ENCODE peak calls at places on chromosome 2, in ten cellular contexts. J is HCT116; Y is left ventricle myocardium inferior; R is PC-9; L is neural progenitor cell; Z is CD4-positive, CD25-positive, alpha-beta regulatory T cell; P is CD8-positive, alpha-beta T cell; Q is tibial artery; B is prostate gland; M is psoas muscle. F is an unnamed sample.

GRCh38 chr2:163469561-163469962 is 266.2 kb downstream of the FIGN start:
- DNase-seq in J (no peak), Y (no peak), R (no peak), L (no peak), Z (no peak), P (no peak), Q (peak; percentile 44), B (no peak), M (no peak), F (no peak)

GRCh38 chr2:174117951-174118930 is 130.1 kb downstream of the OLA1 start:
- DNase-seq in J (peak; percentile 65), Y (no peak), R (peak; percentile 41), L (no peak), Z (no peak), P (no peak), Q (no peak), B (no peak), M (no peak), F (no peak)

GRCh38 chr2:47602996-47603395 is 179.9 kb upstream of the MSH6 start:
- DNase-seq in J (no peak), Y (no peak), R (no peak), L (no peak), Z (no peak), P (no peak), Q (no peak), B (no peak), M (no peak), F (no peak)

GRCh38 chr2:58131191-58132011 is 84.8 kb downstream of the VRK2 start:
- DNase-seq in J (no peak), Y (no peak), R (no peak), L (no peak), Z (no peak), P (no peak), Q (peak; percentile 28), B (no peak), M (peak; percentile 40), F (no peak)

GRCh38 chr2:119253114-119253702 is 29.6 kb downstream of the STEAP3 start:
- DNase-seq in J (peak; percentile 10), Y (no peak), R (no peak), L (no peak), Z (peak; percentile 1), P (no peak), Q (no peak), B (no peak), M (no peak), F (no peak)

GRCh38 chr2:226742346-226742745 is 57.3 kb downstream of the IRS1 start:
- DNase-seq in J (no peak), Y (peak; percentile 37), R (no peak), L (peak; percentile 28), Z (no peak), P (no peak), Q (peak; percentile 62), B (peak; percentile 47), M (peak; percentile 69), F (no peak)

GRCh38 chr2:62216616-62217015 is 20.7 kb downstream of the B3GNT2 start:
- DNase-seq in J (no peak), Y (no peak), R (no peak), L (no peak), Z (no peak), P (no peak), Q (peak; percentile 52), B (no peak), M (no peak), F (no peak)

GRCh38 chr2:64524604-64525322 is 635 bp downstream of the AFTPH start:
- DNase-seq in J (no peak), Y (no peak), R (no peak), L (peak; percentile 78), Z (peak; percentile 49), P (peak; percentile 42), Q (peak; percentile 34), B (peak; percentile 22), M (no peak), F (peak; percentile 6)

GRCh38 chr2:69143726-69144360 is 130.9 kb downstream of the ANTXR1 start:
- DNase-seq in J (no peak), Y (no peak), R (peak; percentile 66), L (no peak), Z (no peak), P (no peak), Q (no peak), B (no peak), M (no peak), F (no peak)

GRCh38 chr2:46047280-46047679 is 249.9 kb upstream of the EPAS1 start:
- DNase-seq in J (no peak), Y (no peak), R (no peak), L (no peak), Z (no peak), P (no peak), Q (no peak), B (no peak), M (no peak), F (no peak)

GRCh38 chr2:123596649-123597048 is 428.4 kb upstream of the CNTNAP5 start:
- DNase-seq in J (no peak), Y (no peak), R (no peak), L (no peak), Z (no peak), P (no peak), Q (no peak), B (no peak), M (no peak), F (no peak)

GRCh38 chr2:45946023-45946422 is 294.5 kb downstream of the PRKCE start:
- DNase-seq in J (peak; percentile 77), Y (no peak), R (peak; percentile 89), L (no peak), Z (no peak), P (no peak), Q (no peak), B (no peak), M (no peak), F (no peak)

GRCh38 chr2:28713582-28714292 is 37.9 kb upstream of the PPP1CB start:
- DNase-seq in J (no peak), Y (no peak), R (no peak), L (no peak), Z (no peak), P (no peak), Q (no peak), B (no peak), M (no peak), F (no peak)

GRCh38 chr2:218028189-218028495 is 25.3 kb upstream of the TNS1 start:
- DNase-seq in J (no peak), Y (peak; percentile 8), R (no peak), L (no peak), Z (no peak), P (no peak), Q (no peak), B (no peak), M (no peak), F (no peak)

GRCh38 chr2:95343429-95344207 is 46.5 kb downstream of the KCNIP3 start:
- DNase-seq in J (no peak), Y (peak; percentile 8), R (no peak), L (no peak), Z (no peak), P (no peak), Q (peak; percentile 16), B (no peak), M (no peak), F (no peak)

GRCh38 chr2:95344208-95344570 is 47.0 kb downstream of the KCNIP3 start:
- DNase-seq in J (no peak), Y (no peak), R (no peak), L (no peak), Z (no peak), P (no peak), Q (peak; percentile 16), B (no peak), M (peak; percentile 32), F (no peak)

GRCh38 chr2:95345415-95346235 is 48.5 kb downstream of the KCNIP3 start:
- DNase-seq in J (peak; percentile 60), Y (peak; percentile 89), R (peak; percentile 85), L (peak; percentile 89), Z (peak; percentile 48), P (no peak), Q (peak; percentile 82), B (peak; percentile 77), M (peak; percentile 90), F (peak; percentile 9)

GRCh38 chr2:95345066-95345414 is 47.9 kb downstream of the KCNIP3 start:
- DNase-seq in J (no peak), Y (no peak), R (no peak), L (no peak), Z (no peak), P (no peak), Q (peak; percentile 18), B (no peak), M (no peak), F (no peak)

GRCh38 chr2:95344656-95345055 is 47.5 kb downstream of the KCNIP3 start:
- DNase-seq in J (no peak), Y (no peak), R (no peak), L (no peak), Z (no peak), P (no peak), Q (peak; percentile 15), B (no peak), M (no peak), F (no peak)
- H3K4me1 ChIP-seq in J (peaks cover 26% of the 10 kb centered on the region), Y (peaks cover 30% of the 10 kb centered on the region), R (peaks cover 5% of the 10 kb centered on the region), L (no peaks in the 10 kb centered on the region), Z (peaks cover 13% of the 10 kb centered on the region), P (peaks cover 6% of the 10 kb centered on the region), Q (peaks cover 13% of the 10 kb centered on the region), B (peaks cover 2% of the 10 kb centered on the region), M (peaks cover 6% of the 10 kb centered on the region), F (peaks cover 4% of the 10 kb centered on the region)

GRCh38 chr2:31675485-31675901 is 94.8 kb upstream of the SRD5A2 start:
- DNase-seq in J (peak; percentile 15), Y (no peak), R (peak; percentile 6), L (peak; percentile 74), Z (peak; percentile 3), P (no peak), Q (no peak), B (no peak), M (no peak), F (no peak)
- H3K9me3 ChIP-seq in J (no peaks in the 10 kb centered on the region), Y (peaks cover 87% of the 10 kb centered on the region), R (peaks cover 12% of the 10 kb centered on the region), L (peaks cover 5% of the 10 kb centered on the region), Z (peaks cover 12% of the 10 kb centered on the region), P (no peaks in the 10 kb centered on the region), Q (peaks cover 25% of the 10 kb centered on the region), B (no peaks in the 10 kb centered on the region), M (peaks cover 23% of the 10 kb centered on the region), F (no peaks in the 10 kb centered on the region)

GRCh38 chr2:121350884-121351283 is 65.9 kb upstream of the TFCP2L1 start:
- DNase-seq in J (no peak), Y (no peak), R (no peak), L (no peak), Z (no peak), P (no peak), Q (no peak), B (no peak), M (no peak), F (no peak)
- H3K27ac ChIP-seq in J (no peak overlapping the region), Y (peak overlapping the region; percentile 87), R (no peak overlapping the region), L (no peak overlapping the region), Z (no peak overlapping the region), P (no peak overlapping the region), Q (no peak overlapping the region), B (no peak overlapping the region), M (peak overlapping the region; percentile 67), F (no peak overlapping the region)

DNA sequence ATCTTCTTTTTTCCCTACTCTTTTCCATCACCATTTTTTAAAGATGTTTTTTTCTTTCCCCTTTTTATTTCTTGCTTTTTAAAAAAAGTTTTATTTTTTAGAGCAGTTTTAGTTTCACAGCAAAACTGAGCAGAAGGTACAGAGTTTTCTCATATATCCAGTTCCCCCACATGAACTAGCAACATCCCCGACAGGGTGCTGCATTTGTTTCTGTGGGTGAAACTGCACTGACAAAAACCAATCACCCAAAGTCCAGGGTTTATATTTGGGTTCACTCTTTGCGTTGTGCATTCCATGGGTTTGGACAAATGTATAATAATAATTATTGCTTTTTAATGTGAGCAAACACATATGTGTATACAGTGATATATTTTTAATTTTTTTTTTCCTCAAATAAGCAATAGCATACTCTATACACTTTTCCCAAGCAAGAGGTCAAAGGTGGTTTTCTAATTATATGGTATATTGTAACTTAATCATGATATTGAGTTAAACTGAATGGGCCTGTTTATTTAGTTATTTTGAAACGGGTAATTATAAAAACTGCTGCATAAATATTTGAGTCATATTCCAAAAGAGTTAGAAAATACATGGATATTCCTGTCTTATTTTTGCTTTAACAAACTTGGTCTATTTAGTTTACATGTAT is 50.3 kb downstream of the NCK2 start:
- DNase-seq in J (no peak), Y (no peak), R (no peak), L (no peak), Z (no peak), P (no peak), Q (no peak), B (no peak), M (no peak), F (no peak)
- H3K4me1 ChIP-seq in J (peaks cover 10% of the 10 kb centered on the region), Y (peaks cover 81% of the 10 kb centered on the region), R (no peaks in the 10 kb centered on the region), L (peaks cover 30% of the 10 kb centered on the region), Z (peaks cover 100% of the 10 kb centered on the region), P (peaks cover 92% of the 10 kb centered on the region), Q (peaks cover 56% of the 10 kb centered on the region), B (no peaks in the 10 kb centered on the region), M (peaks cover 55% of the 10 kb centered on the region), F (peaks cover 77% of the 10 kb centered on the region)